ENCODE peak calls at places on chromosomes 7 and 10, in seven cellular contexts. W is SJSA1, A is tibial nerve, O is GM23338, M is mesendoderm, P is cardiac muscle cell, N is sigmoid colon. E is an unnamed sample. For H3K4me1, the result is how much of the 10 kb centered on the place peaks cover.

GRCh38 chr7:31073486-31074383 is 21.6 kb downstream of the ADCYAP1R1 start:
- DNase-seq in W (no peak), A (no peak), O (no peak), M (no peak), P (no peak), N (peak), E (no peak)

GRCh38 chr7:36942558-36943354 is 218.5 kb upstream of the AOAH start:
- DNase-seq in W (no peak), A (no peak), O (no peak), M (no peak), P (no peak), N (no peak), E (no peak)

GRCh38 chr7:151930026-151930653 is 26.1 kb upstream of the GALNTL5 start:
- DNase-seq in W (no peak), A (no peak), O (no peak), M (no peak), P (no peak), N (no peak), E (no peak)

GRCh38 chr7:44735403-44736165 is 13.1 kb upstream of the ZMIZ2 start:
- DNase-seq in W (peak), A (no peak), O (no peak), M (no peak), P (no peak), N (no peak), E (no peak)

GRCh38 chr10:83680470-83680891 is 458.8 kb upstream of the GHITM start:
- DNase-seq in W (no peak), A (no peak), O (no peak), M (no peak), P (no peak), N (no peak), E (no peak)

GRCh38 chr10:128062837-128063563 is 63.2 kb downstream of the MKI67 start:
- DNase-seq in W (no peak), A (no peak), O (no peak), M (peak), P (no peak), N (no peak), E (no peak)

GRCh38 chr7:141323826-141324225 is 227.4 kb upstream of the AGK start:
- DNase-seq in W (no peak), A (no peak), O (no peak), M (no peak), P (no peak), N (no peak), E (no peak)

GRCh38 chr10:29392376-29393021 is 103.6 kb downstream of the LYZL1 start:
- DNase-seq in W (peak), A (peak), O (peak), M (peak), P (peak), N (no peak), E (no peak)

GRCh38 chr7:96224682-96225081 is 97.2 kb downstream of the SLC25A13 start:
- DNase-seq in W (no peak), A (no peak), O (peak), M (peak), P (no peak), N (no peak), E (no peak)

GRCh38 chr10:108592926-108593325 is 1330.4 kb downstream of the XPNPEP1 start:
- DNase-seq in W (no peak), A (no peak), O (no peak), M (no peak), P (no peak), N (no peak), E (no peak)

GRCh38 chr10:117720931-117721826 is 178.6 kb downstream of the EMX2 start:
- DNase-seq in W (no peak), A (no peak), O (peak), M (peak), P (peak), N (no peak), E (no peak)

GRCh38 chr7:141074162-141074989 is 512 bp downstream of the TMEM178B start:
- DNase-seq in W (no peak), A (no peak), O (peak), M (peak), P (peak), N (no peak), E (no peak)

GRCh38 chr7:100130608-100131453 is 4.1 kb downstream of the MBLAC1 start:
- DNase-seq in W (peak), A (peak), O (peak), M (peak), P (peak), N (peak), E (peak)

GRCh38 chr7:140082770-140083169 is 20.0 kb upstream of the PARP12 start:
- DNase-seq in W (no peak), A (no peak), O (no peak), M (no peak), P (no peak), N (no peak), E (no peak)

GRCh38 chr7:92641921-92642511 is 51.8 kb upstream of the FAM133B start:
- DNase-seq in W (peak), A (no peak), O (no peak), M (no peak), P (no peak), N (no peak), E (no peak)

GRCh38 chr7:3605222-3605621 is 304.2 kb downstream of the SDK1 start:
- DNase-seq in W (no peak), A (no peak), O (no peak), M (no peak), P (no peak), N (no peak), E (no peak)

GRCh38 chr7:109479388-109479787 is 909.7 kb downstream of the DNAJB9 start:
- DNase-seq in W (no peak), A (no peak), O (no peak), M (no peak), P (no peak), N (no peak), E (no peak)

GRCh38 chr7:43072530-43072929 is 39.9 kb upstream of the HECW1 start:
- DNase-seq in W (no peak), A (no peak), O (no peak), M (no peak), P (no peak), N (no peak), E (no peak)

GRCh38 chr10:128091636-128092210 is 34.5 kb downstream of the MKI67 start:
- DNase-seq in W (peak), A (no peak), O (peak), M (peak), P (no peak), N (no peak), E (no peak)

GRCh38 chr7:18212788-18213187 is 185.1 kb upstream of the PRPS1L1 start:
- DNase-seq in W (no peak), A (no peak), O (no peak), M (no peak), P (peak), N (no peak), E (no peak)

GRCh38 chr7:124071843-124072242 is 39.0 kb upstream of the TMEM229A start:
- DNase-seq in W (no peak), A (no peak), O (no peak), M (no peak), P (no peak), N (no peak), E (no peak)

GRCh38 chr10:100562806-100563293 is 27.1 kb downstream of the HIF1AN start:
- DNase-seq in W (peak), A (no peak), O (peak), M (peak), P (peak), N (no peak), E (no peak)

GRCh38 chr10:100731603-100732596 is 13.5 kb upstream of the PAX2 start:
- DNase-seq in W (no peak), A (no peak), O (peak), M (no peak), P (no peak), N (no peak), E (no peak)

GRCh38 chr7:132576723-132577089 is 436 bp upstream of the PLXNA4 start:
- DNase-seq in W (no peak), A (no peak), O (peak), M (no peak), P (peak), N (no peak), E (no peak)

GRCh38 chr10:104256335-104257080 is 1.8 kb downstream of the GSTO1 start:
- DNase-seq in W (no peak), A (no peak), O (no peak), M (no peak), P (no peak), N (no peak), E (no peak)

GRCh38 chr10:29377333-29377961 is 88.6 kb downstream of the LYZL1 start:
- DNase-seq in W (no peak), A (peak), O (peak), M (peak), P (peak), N (no peak), E (no peak)

GRCh38 chr10:119340893-119341235 is 133.5 kb downstream of the GRK5 start:
- DNase-seq in W (no peak), A (no peak), O (no peak), M (no peak), P (no peak), N (no peak), E (no peak)

GRCh38 chr10:3526721-3527120 is 258.3 kb downstream of the KLF6 start:
- DNase-seq in W (no peak), A (peak), O (no peak), M (no peak), P (no peak), N (no peak), E (no peak)

GRCh38 chr10:132911712-132912097 is 30.7 kb downstream of the CFAP46 start:
- DNase-seq in W (no peak), A (no peak), O (no peak), M (peak), P (no peak), N (peak), E (no peak)

GRCh38 chr7:80967536-80968297 is 48.9 kb upstream of the SEMA3C start:
- DNase-seq in W (no peak), A (no peak), O (no peak), M (peak), P (no peak), N (no peak), E (no peak)

GRCh38 chr7:140726304-140726703 is 29.8 kb downstream of the NDUFB2 start:
- DNase-seq in W (no peak), A (no peak), O (peak), M (peak), P (no peak), N (no peak), E (no peak)

DNA sequence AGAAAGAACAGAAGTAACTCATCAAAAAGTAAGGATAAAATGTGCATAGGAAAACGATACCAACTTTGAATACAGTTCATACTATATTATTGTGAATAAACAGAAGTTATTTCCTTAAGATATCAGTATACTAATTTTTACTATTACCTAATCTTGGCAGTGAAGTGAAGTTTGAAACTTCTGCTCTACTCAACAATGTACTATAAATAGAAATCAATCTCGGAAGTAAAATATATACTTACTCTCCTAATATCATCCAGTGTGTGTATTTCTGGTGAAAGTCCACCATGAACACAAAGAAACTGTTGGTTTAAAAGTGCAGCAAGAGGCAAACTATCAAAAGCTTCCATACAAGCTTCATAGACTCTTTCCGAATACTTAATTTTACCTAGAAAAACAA is 24.6 kb downstream of the PPP3CB start:
- DNase-seq in W (no peak), A (no peak), O (no peak), M (no peak), P (no peak), N (no peak), E (no peak)
- H3K4me1 ChIP-seq in W (under half), A (under half), O (under half), M (under half), P (under half), N (under half), E (under half)

GRCh38 chr10:131212763-131213325 is 98.7 kb downstream of the TCERG1L start:
- DNase-seq in W (no peak), A (no peak), O (no peak), M (no peak), P (no peak), N (no peak), E (no peak)
- H3K4me1 ChIP-seq in W (under half), A (under half), O (under half), M (under half), P (under half), N (under half), E (under half)

GRCh38 chr10:95880704-95881103 is 27.1 kb upstream of the CC2D2B start:
- DNase-seq in W (no peak), A (no peak), O (no peak), M (no peak), P (no peak), N (no peak), E (no peak)

GRCh38 chr10:95876756-95877155 is 31.0 kb upstream of the CC2D2B start:
- DNase-seq in W (no peak), A (no peak), O (no peak), M (no peak), P (no peak), N (no peak), E (no peak)

GRCh38 chr10:95877881-95878280 is 29.9 kb upstream of the CC2D2B start:
- DNase-seq in W (no peak), A (no peak), O (no peak), M (no peak), P (no peak), N (no peak), E (no peak)

GRCh38 chr10:95881316-95881715 is 26.5 kb upstream of the CC2D2B start:
- DNase-seq in W (no peak), A (no peak), O (no peak), M (no peak), P (no peak), N (no peak), E (no peak)
- H3K4me1 ChIP-seq in W (under half), A (under half), O (under half), M (under half), P (under half), N (under half), E (under half)

GRCh38 chr7:1844336-1844955 is 174.4 kb downstream of the ELFN1 start:
- DNase-seq in W (no peak), A (no peak), O (no peak), M (no peak), P (no peak), N (peak), E (no peak)

GRCh38 chr7:1842321-1843221 is 172.5 kb downstream of the ELFN1 start:
- DNase-seq in W (no peak), A (no peak), O (peak), M (peak), P (peak), N (peak), E (no peak)

GRCh38 chr7:1843271-1843861 is 173.3 kb downstream of the ELFN1 start:
- DNase-seq in W (no peak), A (no peak), O (no peak), M (no peak), P (peak), N (peak), E (no peak)

GRCh38 chr7:1844956-1845390 is 174.9 kb downstream of the ELFN1 start:
- DNase-seq in W (no peak), A (no peak), O (no peak), M (no peak), P (peak), N (peak), E (no peak)

DNA sequence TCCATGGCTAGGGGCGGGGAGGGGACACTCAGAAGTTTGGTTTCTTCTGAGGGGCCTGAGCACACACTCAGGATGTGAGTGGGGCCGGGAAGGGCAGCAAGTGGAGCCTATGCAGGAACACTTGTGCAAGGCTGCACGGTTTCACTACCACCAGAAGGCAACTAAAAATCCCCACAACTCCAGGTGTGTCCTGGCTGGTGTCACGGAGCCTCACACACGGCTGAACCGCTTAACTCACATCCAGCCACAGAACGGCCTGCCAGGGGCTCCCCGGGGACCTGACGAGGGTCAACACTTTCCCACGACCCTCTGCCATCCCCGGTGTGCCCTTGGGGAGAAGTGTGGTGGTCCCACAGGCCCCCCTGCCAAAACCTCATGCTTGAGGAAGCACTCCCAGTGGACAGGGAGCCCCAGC is 173.9 kb downstream of the ELFN1 start:
- DNase-seq in W (no peak), A (no peak), O (no peak), M (no peak), P (no peak), N (peak), E (no peak)
- H3K4me1 ChIP-seq in W (under half), A (under half), O (under half), M (under half), P (under half), N (under half), E (under half)

GRCh38 chr10:70412356-70412755 is 8.4 kb downstream of the EIF4EBP2 start:
- DNase-seq in W (no peak), A (no peak), O (no peak), M (no peak), P (no peak), N (no peak), E (no peak)
- H3K4me1 ChIP-seq in W (under half), A (under half), O (under half), M (under half), P (under half), N (under half), E (under half)

DNA sequence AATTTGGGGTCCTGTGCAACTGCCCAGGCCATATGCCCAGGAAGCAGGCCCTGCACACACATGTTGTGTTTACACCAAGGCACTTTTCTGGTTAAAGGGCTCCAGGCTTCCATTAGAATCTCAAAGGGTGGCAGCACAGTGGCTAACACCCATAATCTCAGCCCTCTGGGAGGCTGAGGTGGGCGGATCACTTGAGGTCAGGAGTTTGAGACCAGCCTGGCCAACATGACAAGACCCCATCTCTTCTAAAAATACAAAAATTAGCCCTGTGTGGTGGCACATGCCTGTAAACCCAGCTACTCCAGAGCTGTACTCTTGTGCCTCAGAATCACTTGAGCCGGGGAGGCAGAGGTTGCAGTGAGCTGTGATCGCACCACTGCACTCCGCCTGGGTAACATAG is 53.6 kb downstream of the SPOCK2 start:
- DNase-seq in W (no peak), A (no peak), O (no peak), M (no peak), P (no peak), N (no peak), E (no peak)
- H3K4me1 ChIP-seq in W (under half), A (under half), O (under half), M (under half), P (under half), N (under half), E (half or more)

GRCh38 chr10:43396061-43396927 is 12.7 kb downstream of the HNRNPF start:
- DNase-seq in W (peak), A (peak), O (peak), M (peak), P (peak), N (peak), E (no peak)
- H3K4me1 ChIP-seq in W (half or more), A (under half), O (under half), M (under half), P (under half), N (under half), E (under half)

GRCh38 chr7:130909161-130909836 is 175.3 kb upstream of the KLF14 start:
- DNase-seq in W (no peak), A (no peak), O (no peak), M (no peak), P (no peak), N (no peak), E (no peak)
- H3K4me1 ChIP-seq in W (half or more), A (under half), O (under half), M (under half), P (under half), N (under half), E (half or more)